ENCODE peak calls at places on chromosome 15, in nine cellular contexts. One of them, this sample, is unnamed. For H3K4me1, the result is how much of the 10 kb centered on the place peaks cover.

GRCh38 chr15:48230498-48230897 is 24.4 kb downstream of the SLC12A1 start:
- DNase-seq in GM23248: no peak
- DNase-seq in mammary epithelial cell: no peak
- DNase-seq in heart right ventricle: no peak
- DNase-seq in thoracic aorta: no peak
- DNase-seq in pancreas: no peak
- DNase-seq in K562: no peak
- DNase-seq in mesendoderm: no peak
- DNase-seq in ascending aorta: no peak
- DNase-seq in this sample: no peak

GRCh38 chr15:32956006-32956405 is 238.2 kb downstream of the GREM1 start:
- DNase-seq in GM23248: peak
- DNase-seq in mammary epithelial cell: peak
- DNase-seq in heart right ventricle: no peak
- DNase-seq in thoracic aorta: no peak
- DNase-seq in pancreas: no peak
- DNase-seq in K562: peak
- DNase-seq in mesendoderm: peak
- DNase-seq in ascending aorta: no peak
- DNase-seq in this sample: no peak

GRCh38 chr15:85026304-85027032 is 44.8 kb downstream of the PDE8A start:
- DNase-seq in GM23248: no peak
- DNase-seq in mammary epithelial cell: no peak
- DNase-seq in heart right ventricle: no peak
- DNase-seq in thoracic aorta: no peak
- DNase-seq in pancreas: no peak
- DNase-seq in K562: no peak
- DNase-seq in mesendoderm: no peak
- DNase-seq in ascending aorta: no peak
- DNase-seq in this sample: no peak

GRCh38 chr15:72847806-72848205 is 64.2 kb upstream of the ADPGK start:
- DNase-seq in GM23248: no peak
- DNase-seq in mammary epithelial cell: no peak
- DNase-seq in heart right ventricle: no peak
- DNase-seq in thoracic aorta: no peak
- DNase-seq in pancreas: no peak
- DNase-seq in K562: no peak
- DNase-seq in mesendoderm: no peak
- DNase-seq in ascending aorta: no peak
- DNase-seq in this sample: no peak

GRCh38 chr15:37397266-37398022 is 297.1 kb upstream of the MEIS2 start:
- DNase-seq in GM23248: no peak
- DNase-seq in mammary epithelial cell: no peak
- DNase-seq in heart right ventricle: no peak
- DNase-seq in thoracic aorta: no peak
- DNase-seq in pancreas: no peak
- DNase-seq in K562: no peak
- DNase-seq in mesendoderm: no peak
- DNase-seq in ascending aorta: no peak
- DNase-seq in this sample: no peak

GRCh38 chr15:31887246-31887645 is 143.1 kb upstream of the CHRNA7 start:
- DNase-seq in GM23248: no peak
- DNase-seq in mammary epithelial cell: no peak
- DNase-seq in heart right ventricle: no peak
- DNase-seq in thoracic aorta: no peak
- DNase-seq in pancreas: no peak
- DNase-seq in K562: no peak
- DNase-seq in mesendoderm: peak
- DNase-seq in ascending aorta: no peak
- DNase-seq in this sample: no peak

GRCh38 chr15:83695901-83696425 is 42.0 kb downstream of the ADAMTSL3 start:
- DNase-seq in GM23248: no peak
- DNase-seq in mammary epithelial cell: no peak
- DNase-seq in heart right ventricle: no peak
- DNase-seq in thoracic aorta: no peak
- DNase-seq in pancreas: no peak
- DNase-seq in K562: no peak
- DNase-seq in mesendoderm: peak
- DNase-seq in ascending aorta: no peak
- DNase-seq in this sample: no peak

GRCh38 chr15:82543155-82543554 is 2.9 kb upstream of the RPS17 start:
- DNase-seq in GM23248: peak
- DNase-seq in mammary epithelial cell: no peak
- DNase-seq in heart right ventricle: no peak
- DNase-seq in thoracic aorta: no peak
- DNase-seq in pancreas: no peak
- DNase-seq in K562: peak
- DNase-seq in mesendoderm: peak
- DNase-seq in ascending aorta: no peak
- DNase-seq in this sample: no peak

GRCh38 chr15:40465939-40466338 is 4.8 kb upstream of the CHST14 start:
- DNase-seq in GM23248: no peak
- DNase-seq in mammary epithelial cell: no peak
- DNase-seq in heart right ventricle: no peak
- DNase-seq in thoracic aorta: no peak
- DNase-seq in pancreas: no peak
- DNase-seq in K562: no peak
- DNase-seq in mesendoderm: no peak
- DNase-seq in ascending aorta: no peak
- DNase-seq in this sample: peak

GRCh38 chr15:65384895-65385867 is 7.4 kb upstream of the IGDCC3 start:
- DNase-seq in GM23248: peak
- DNase-seq in mammary epithelial cell: peak
- DNase-seq in heart right ventricle: peak
- DNase-seq in thoracic aorta: peak
- DNase-seq in pancreas: peak
- DNase-seq in K562: peak
- DNase-seq in mesendoderm: peak
- DNase-seq in ascending aorta: peak
- DNase-seq in this sample: peak

GRCh38 chr15:66922608-66923007 is 142.8 kb upstream of the SMAD3 start:
- DNase-seq in GM23248: no peak
- DNase-seq in mammary epithelial cell: no peak
- DNase-seq in heart right ventricle: no peak
- DNase-seq in thoracic aorta: no peak
- DNase-seq in pancreas: no peak
- DNase-seq in K562: no peak
- DNase-seq in mesendoderm: no peak
- DNase-seq in ascending aorta: no peak
- DNase-seq in this sample: no peak

GRCh38 chr15:66631616-66632263 is 65.9 kb upstream of the LCTL start:
- DNase-seq in GM23248: no peak
- DNase-seq in mammary epithelial cell: no peak
- DNase-seq in heart right ventricle: no peak
- DNase-seq in thoracic aorta: no peak
- DNase-seq in pancreas: no peak
- DNase-seq in K562: no peak
- DNase-seq in mesendoderm: no peak
- DNase-seq in ascending aorta: no peak
- DNase-seq in this sample: no peak

GRCh38 chr15:93321881-93322282 is 232.9 kb upstream of the RGMA start:
- DNase-seq in GM23248: no peak
- DNase-seq in mammary epithelial cell: peak
- DNase-seq in heart right ventricle: no peak
- DNase-seq in thoracic aorta: no peak
- DNase-seq in pancreas: no peak
- DNase-seq in K562: no peak
- DNase-seq in mesendoderm: peak
- DNase-seq in ascending aorta: no peak
- DNase-seq in this sample: no peak

GRCh38 chr15:47384316-47384715 is 333.0 kb upstream of the SEMA6D start:
- DNase-seq in GM23248: peak
- DNase-seq in mammary epithelial cell: peak
- DNase-seq in heart right ventricle: peak
- DNase-seq in thoracic aorta: no peak
- DNase-seq in pancreas: no peak
- DNase-seq in K562: no peak
- DNase-seq in mesendoderm: peak
- DNase-seq in ascending aorta: no peak
- DNase-seq in this sample: no peak

GRCh38 chr15:66673410-66674322 is 28.4 kb upstream of the SMAD6 start:
- DNase-seq in GM23248: peak
- DNase-seq in mammary epithelial cell: no peak
- DNase-seq in heart right ventricle: peak
- DNase-seq in thoracic aorta: no peak
- DNase-seq in pancreas: peak
- DNase-seq in K562: peak
- DNase-seq in mesendoderm: peak
- DNase-seq in ascending aorta: no peak
- DNase-seq in this sample: peak

GRCh38 chr15:96274698-96275097 is 55.8 kb upstream of the NR2F2 start:
- DNase-seq in GM23248: peak
- DNase-seq in mammary epithelial cell: no peak
- DNase-seq in heart right ventricle: no peak
- DNase-seq in thoracic aorta: no peak
- DNase-seq in pancreas: no peak
- DNase-seq in K562: no peak
- DNase-seq in mesendoderm: no peak
- DNase-seq in ascending aorta: no peak
- DNase-seq in this sample: no peak

DNA sequence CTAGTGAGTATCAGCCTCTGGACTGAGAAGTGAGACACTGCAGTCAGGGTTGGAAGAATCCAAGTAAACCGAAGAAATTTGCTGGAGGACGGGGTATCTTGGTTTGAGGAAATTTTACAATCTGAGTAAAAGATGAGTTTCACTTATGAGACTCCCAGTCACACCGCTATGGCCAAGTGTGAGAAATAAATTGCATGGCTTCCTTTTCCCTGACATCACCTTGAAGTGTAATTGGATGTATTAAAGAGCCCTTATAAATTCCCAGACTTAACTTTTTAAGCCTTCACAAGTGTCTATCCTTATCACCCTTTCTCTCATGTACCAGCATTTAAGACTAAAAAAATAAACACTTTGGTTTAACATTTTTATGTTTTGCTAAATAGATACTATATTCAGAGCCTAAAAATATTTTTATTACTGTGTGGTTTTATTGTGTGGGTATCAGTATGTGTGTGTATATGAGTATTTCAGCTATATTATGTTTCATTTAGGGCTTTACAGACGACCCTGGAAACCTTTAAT is 23.8 kb downstream of the USP3 start:
- DNase-seq in GM23248: peak
- DNase-seq in mammary epithelial cell: no peak
- DNase-seq in heart right ventricle: no peak
- DNase-seq in thoracic aorta: no peak
- DNase-seq in pancreas: no peak
- DNase-seq in K562: no peak
- DNase-seq in mesendoderm: no peak
- DNase-seq in ascending aorta: no peak
- DNase-seq in this sample: no peak
- H3K4me1 ChIP-seq in GM23248: under half
- H3K4me1 ChIP-seq in mammary epithelial cell: under half
- H3K4me1 ChIP-seq in heart right ventricle: under half
- H3K4me1 ChIP-seq in thoracic aorta: half or more
- H3K4me1 ChIP-seq in pancreas: under half
- H3K4me1 ChIP-seq in K562: under half
- H3K4me1 ChIP-seq in mesendoderm: under half
- H3K4me1 ChIP-seq in ascending aorta: under half
- H3K4me1 ChIP-seq in this sample: under half

GRCh38 chr15:52680756-52681155 is 1.6 kb upstream of the ATOSA start:
- DNase-seq in GM23248: no peak
- DNase-seq in mammary epithelial cell: no peak
- DNase-seq in heart right ventricle: no peak
- DNase-seq in thoracic aorta: no peak
- DNase-seq in pancreas: no peak
- DNase-seq in K562: no peak
- DNase-seq in mesendoderm: no peak
- DNase-seq in ascending aorta: no peak
- DNase-seq in this sample: no peak
- H3K4me3 ChIP-seq in GM23248: no peak
- H3K4me3 ChIP-seq in mammary epithelial cell: no peak
- H3K4me3 ChIP-seq in heart right ventricle: no peak
- H3K4me3 ChIP-seq in thoracic aorta: no peak
- H3K4me3 ChIP-seq in pancreas: no peak
- H3K4me3 ChIP-seq in K562: no peak
- H3K4me3 ChIP-seq in mesendoderm: no peak
- H3K4me3 ChIP-seq in ascending aorta: no peak
- H3K4me3 ChIP-seq in this sample: peak

DNA sequence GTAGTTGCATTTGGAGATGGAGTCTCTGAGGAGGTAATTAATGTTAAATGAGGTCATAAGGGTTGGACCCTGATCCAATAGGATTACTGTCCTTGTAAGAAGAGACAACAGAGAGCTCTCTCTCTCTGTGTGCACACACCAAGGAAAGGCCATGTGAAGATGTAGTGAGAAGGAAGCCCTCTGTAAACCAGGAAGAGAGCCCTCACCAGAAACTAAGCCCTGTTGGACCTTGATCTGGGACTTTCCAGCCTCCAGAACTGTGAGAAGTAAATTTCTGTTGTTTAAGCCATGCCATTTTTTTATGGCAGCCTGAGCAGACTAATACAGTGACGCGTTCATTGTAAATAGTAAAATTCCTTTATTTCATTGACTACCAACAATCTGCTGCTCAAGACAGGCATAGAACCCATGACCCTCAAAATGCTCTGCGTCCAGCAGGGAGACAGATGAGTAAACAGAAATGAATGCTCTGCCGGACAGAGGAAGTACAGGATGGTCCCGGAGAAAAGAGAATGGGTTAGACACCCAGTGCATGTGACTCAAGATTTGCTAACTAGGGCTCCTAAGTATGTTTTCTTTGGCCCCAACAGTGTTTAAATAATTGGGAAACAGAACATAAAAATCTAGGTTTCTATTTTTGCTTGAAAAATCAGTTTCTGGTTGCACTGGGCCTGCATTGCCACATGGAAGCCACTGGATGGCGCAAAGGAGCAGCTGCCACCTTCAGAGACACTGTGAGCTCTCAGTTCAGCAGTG is 37.9 kb upstream of the TNFAIP8L3 start:
- DNase-seq in GM23248: peak
- DNase-seq in mammary epithelial cell: peak
- DNase-seq in heart right ventricle: no peak
- DNase-seq in thoracic aorta: no peak
- DNase-seq in pancreas: no peak
- DNase-seq in K562: peak
- DNase-seq in mesendoderm: peak
- DNase-seq in ascending aorta: no peak
- DNase-seq in this sample: peak
- H3K27ac ChIP-seq in GM23248: peak
- H3K27ac ChIP-seq in mammary epithelial cell: peak
- H3K27ac ChIP-seq in heart right ventricle: no peak
- H3K27ac ChIP-seq in thoracic aorta: peak
- H3K27ac ChIP-seq in pancreas: no peak
- H3K27ac ChIP-seq in K562: no peak
- H3K27ac ChIP-seq in mesendoderm: no peak
- H3K27ac ChIP-seq in ascending aorta: peak
- H3K27ac ChIP-seq in this sample: no peak

GRCh38 chr15:98870788-98871187 is 136.8 kb downstream of the PGPEP1L start:
- DNase-seq in GM23248: no peak
- DNase-seq in mammary epithelial cell: no peak
- DNase-seq in heart right ventricle: peak
- DNase-seq in thoracic aorta: no peak
- DNase-seq in pancreas: peak
- DNase-seq in K562: no peak
- DNase-seq in mesendoderm: no peak
- DNase-seq in ascending aorta: no peak
- DNase-seq in this sample: no peak
- H3K4me1 ChIP-seq in GM23248: under half
- H3K4me1 ChIP-seq in mammary epithelial cell: half or more
- H3K4me1 ChIP-seq in heart right ventricle: half or more
- H3K4me1 ChIP-seq in thoracic aorta: half or more
- H3K4me1 ChIP-seq in pancreas: under half
- H3K4me1 ChIP-seq in K562: under half
- H3K4me1 ChIP-seq in mesendoderm: under half
- H3K4me1 ChIP-seq in ascending aorta: under half
- H3K4me1 ChIP-seq in this sample: under half